ENCODE peak calls at places on chromosome 22, in five cellular contexts. W is sigmoid colon, N is mucosa of descending colon, E is RWPE1, P is SK-N-SH. Y is an unnamed sample.

GRCh38 chr22:48367731-48368130 is 1459.9 kb downstream of the BRD1 start:
- DNase-seq in P (peak), N (no peak), W (no peak), E (no peak), Y (no peak)

GRCh38 chr22:26428515-26429457 is at the start of gene ASPHD2:
- DNase-seq in W (peak), P (peak), N (peak), E (peak), Y (peak)

GRCh38 chr22:37403267-37403960 is 23.9 kb downstream of the ELFN2 start:
- DNase-seq in E (no peak), W (no peak), N (no peak), P (peak), Y (no peak)

GRCh38 chr22:35987994-35988393 is 40.6 kb downstream of the RBFOX2 start:
- DNase-seq in N (no peak), E (no peak), P (no peak), W (no peak), Y (no peak)

GRCh38 chr22:36739185-36739584 is 35.6 kb upstream of the CACNG2 start:
- DNase-seq in P (no peak), E (no peak), N (no peak), W (peak), Y (no peak)

GRCh38 chr22:35064664-35065063 is 1.3 kb upstream of the ISX start:
- DNase-seq in N (no peak), P (no peak), E (peak), W (no peak), Y (no peak)

GRCh38 chr22:47071078-47071811 is 308.8 kb downstream of the TBC1D22A start:
- DNase-seq in E (no peak), P (no peak), N (no peak), W (no peak), Y (no peak)

GRCh38 chr22:27751277-27752070 is 50.1 kb downstream of the MN1 start:
- DNase-seq in W (peak), E (no peak), P (no peak), N (no peak), Y (no peak)

GRCh38 chr22:20180245-20180630 is 29.4 kb upstream of the CCDC188 start:
- DNase-seq in N (no peak), E (no peak), W (no peak), P (peak), Y (no peak)

GRCh38 chr22:36383110-36383581 is 4.6 kb downstream of the MYH9 start:
- DNase-seq in E (no peak), P (no peak), W (no peak), N (no peak), Y (no peak)

GRCh38 chr22:40567106-40567505 is 69.4 kb downstream of the MRTFA start:
- DNase-seq in P (no peak), W (no peak), E (peak), N (no peak), Y (no peak)

GRCh38 chr22:35310556-35311550 is 11.2 kb downstream of the TOM1 start:
- DNase-seq in P (no peak), N (no peak), W (no peak), E (no peak), Y (no peak)

GRCh38 chr22:40517631-40518030 is 118.9 kb downstream of the MRTFA start:
- DNase-seq in P (no peak), W (no peak), N (no peak), E (no peak), Y (no peak)

GRCh38 chr22:26314656-26315055 is 114.4 kb upstream of the ASPHD2 start:
- DNase-seq in N (no peak), W (no peak), P (no peak), E (no peak), Y (no peak)

GRCh38 chr22:21044931-21045584 is 688 bp upstream of the LRRC74B start:
- DNase-seq in N (no peak), E (no peak), P (peak), W (no peak), Y (no peak)

GRCh38 chr22:28426346-28427132 is 253.1 kb downstream of the TTC28 start:
- DNase-seq in P (no peak), N (no peak), W (no peak), E (no peak), Y (no peak)

GRCh38 chr22:32208681-32209080 is 3.8 kb upstream of the RFPL2 start:
- DNase-seq in N (no peak), E (no peak), P (no peak), W (no peak), Y (no peak)

GRCh38 chr22:32205974-32206773 is 1.3 kb upstream of the RFPL2 start:
- DNase-seq in N (peak), P (peak), W (no peak), E (no peak), Y (no peak)

GRCh38 chr22:32207971-32208480 is 3.2 kb upstream of the RFPL2 start:
- DNase-seq in P (no peak), E (no peak), N (no peak), W (no peak), Y (no peak)

GRCh38 chr22:32204856-32205722 is at the start of gene RFPL2:
- DNase-seq in E (peak), P (peak), N (no peak), W (no peak), Y (no peak)

DNA sequence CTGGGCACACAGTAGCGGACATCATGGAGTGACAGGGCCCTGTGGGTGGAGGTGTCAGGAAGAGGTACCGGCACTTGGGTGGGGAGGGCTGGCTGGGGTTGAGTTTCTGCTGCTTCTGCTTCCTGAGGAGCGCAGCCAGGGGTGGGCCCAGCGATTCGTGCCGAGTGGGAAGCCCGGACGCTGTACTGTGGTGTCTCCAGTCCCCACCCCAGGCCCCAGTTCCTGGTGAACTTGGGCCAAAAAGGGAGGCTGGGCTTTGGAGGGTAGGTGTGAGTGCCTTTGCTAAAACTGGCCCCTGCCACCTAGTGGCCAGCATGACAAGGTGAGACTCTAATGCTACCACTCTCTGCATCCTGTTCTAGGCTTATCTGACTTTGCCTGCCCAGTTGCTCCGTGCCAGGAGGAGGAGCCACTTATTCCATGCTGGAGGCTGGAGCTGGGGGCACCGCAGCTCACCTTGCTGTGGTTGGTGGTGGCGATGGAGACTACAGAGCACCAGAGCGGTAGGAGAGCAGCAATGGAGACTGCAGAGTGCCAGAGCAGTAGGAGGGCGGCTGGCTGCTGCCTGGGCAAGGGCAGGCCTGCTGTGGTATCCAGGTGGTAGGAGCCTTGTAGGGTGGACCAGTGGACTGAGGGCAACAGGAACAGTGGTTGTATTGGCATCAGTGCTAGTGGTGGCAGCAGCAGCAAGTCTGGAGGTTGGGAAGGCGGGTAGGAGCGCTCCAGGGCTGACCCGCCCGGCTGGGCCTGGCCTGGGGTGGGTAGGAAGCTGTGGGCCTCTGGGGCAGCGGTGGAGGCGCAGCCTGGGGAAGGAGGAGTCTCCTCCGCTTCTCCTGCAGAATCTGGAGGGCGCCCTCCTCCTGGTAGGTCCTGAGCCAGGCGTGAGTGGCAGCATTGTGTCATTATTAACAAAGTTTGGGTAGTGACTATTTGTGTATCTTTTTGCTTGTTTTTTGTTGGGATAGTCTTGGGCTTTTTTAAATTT is 2.2 kb upstream of the RFPL2 start:
- DNase-seq in N (peak), P (peak), W (no peak), E (no peak), Y (no peak)
- TF ChIP-seq CTCF in N (peak), P (peak), W (no peak), E (peak), Y (no peak)

GRCh38 chr22:25027959-25028840 is 75.7 kb downstream of the KIAA1671 start:
- DNase-seq in N (peak), E (no peak), W (no peak), P (peak), Y (peak)
- TF ChIP-seq CTCF in N (no peak), E (peak), W (no peak), P (peak), Y (no peak)

GRCh38 chr22:49699476-49699875 is 128.2 kb downstream of the BRD1 start:
- DNase-seq in N (no peak), W (no peak), P (no peak), E (no peak), Y (no peak)

GRCh38 chr22:49702068-49702397 is 125.6 kb downstream of the BRD1 start:
- DNase-seq in N (no peak), P (no peak), E (no peak), W (no peak), Y (no peak)

GRCh38 chr22:49699928-49700498 is 127.7 kb downstream of the BRD1 start:
- DNase-seq in N (no peak), P (no peak), W (no peak), E (no peak), Y (no peak)

GRCh38 chr22:49703391-49703926 is 124.2 kb downstream of the BRD1 start:
- DNase-seq in W (no peak), P (no peak), N (no peak), E (no peak), Y (no peak)

GRCh38 chr22:49701380-49702067 is 126.1 kb downstream of the BRD1 start:
- DNase-seq in E (no peak), P (no peak), N (no peak), W (no peak), Y (no peak)
- TF ChIP-seq CTCF in E (peak), P (peak), N (no peak), W (no peak), Y (no peak)

GRCh38 chr22:44663256-44663999 is 38.6 kb upstream of the PRR5 start:
- DNase-seq in N (peak), W (peak), E (no peak), P (peak), Y (no peak)

GRCh38 chr22:44664149-44664548 is 37.9 kb upstream of the PRR5 start:
- DNase-seq in N (peak), P (peak), E (no peak), W (peak), Y (no peak)

GRCh38 chr22:44666207-44666585 is 35.8 kb upstream of the PRR5 start:
- DNase-seq in W (no peak), N (no peak), P (no peak), E (no peak), Y (no peak)

GRCh38 chr22:44667276-44667675 is 34.7 kb upstream of the PRR5 start:
- DNase-seq in W (peak), P (peak), N (peak), E (no peak), Y (no peak)

DNA sequence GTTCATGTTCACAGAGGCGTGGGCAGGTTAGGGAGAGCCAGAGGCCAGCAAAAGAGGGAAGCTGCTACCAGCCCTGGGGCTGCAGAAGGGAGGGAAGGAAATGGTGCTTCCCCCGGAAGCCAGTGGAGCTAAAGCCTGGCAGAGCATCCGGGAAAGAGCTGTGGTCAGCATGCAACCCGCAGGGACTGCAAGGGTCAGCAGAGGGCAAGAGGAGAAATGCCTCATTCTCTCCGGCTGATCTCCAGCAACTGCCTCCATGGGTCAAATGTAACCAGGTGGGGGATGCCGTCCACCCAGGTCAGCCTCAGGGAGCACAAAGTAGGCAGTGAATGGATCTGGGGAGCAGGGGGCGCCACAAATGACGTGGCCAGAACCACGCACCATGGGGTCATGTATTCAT is 36.9 kb upstream of the PRR5 start:
- DNase-seq in E (no peak), P (peak), W (peak), N (peak), Y (no peak)
- TF ChIP-seq CTCF in E (no peak), P (no peak), W (no peak), N (no peak), Y (no peak)

DNA sequence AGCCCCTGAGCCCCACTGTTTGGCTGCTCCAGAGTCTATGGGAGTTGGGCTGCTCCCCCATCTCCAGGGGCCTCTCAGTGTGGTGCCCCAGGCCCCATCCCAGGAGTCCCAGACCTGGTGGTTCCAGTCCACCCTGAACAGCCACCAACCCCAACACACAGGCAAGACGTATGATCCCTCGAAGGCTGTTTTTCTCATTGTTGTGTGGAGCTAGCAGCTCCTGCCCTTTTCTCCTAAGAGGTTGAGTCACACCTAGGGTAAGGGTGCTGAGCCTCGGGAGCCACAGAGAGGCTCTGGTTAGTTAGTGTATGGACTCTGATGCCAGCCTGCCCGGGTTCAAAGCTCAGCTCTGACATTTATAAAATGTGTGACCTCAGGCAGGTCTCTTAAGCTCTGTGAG is 47.1 kb downstream of the FBLN1 start:
- DNase-seq in E (no peak), N (no peak), W (no peak), P (no peak), Y (no peak)
- TF ChIP-seq CTCF in E (no peak), N (no peak), W (no peak), P (no peak), Y (no peak)

DNA sequence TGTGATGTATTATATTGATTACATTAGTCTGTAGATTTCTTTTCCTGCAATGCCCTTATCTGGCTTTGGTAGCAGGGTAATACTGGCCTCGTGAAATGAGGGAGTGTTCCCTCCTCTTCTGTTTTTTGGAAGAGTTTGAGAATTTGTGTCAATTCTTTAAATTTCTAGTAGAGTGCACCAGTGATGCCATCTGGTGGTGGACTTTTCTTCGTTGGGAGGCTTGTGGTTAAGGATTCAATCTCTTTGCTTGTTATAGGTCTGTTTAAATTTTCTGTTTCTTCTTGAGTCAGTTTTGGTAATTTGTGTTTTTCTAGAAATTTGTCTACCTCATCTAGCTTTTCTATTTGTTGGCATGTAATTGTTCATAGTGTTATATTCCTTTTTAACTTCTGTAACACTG is 18.9 kb downstream of the SHANK3 start:
- DNase-seq in W (no peak), E (no peak), P (no peak), N (no peak), Y (no peak)
- TF ChIP-seq CTCF in W (no peak), E (peak), P (peak), N (no peak), Y (no peak)

GRCh38 chr22:33464698-33465097 is 406.5 kb upstream of the SYN3 start:
- DNase-seq in P (no peak), W (no peak), E (no peak), N (no peak), Y (no peak)

GRCh38 chr22:33465554-33465953 is 407.4 kb upstream of the SYN3 start:
- DNase-seq in N (no peak), W (no peak), E (no peak), P (no peak), Y (no peak)

GRCh38 chr22:33467067-33467466 is 408.9 kb upstream of the SYN3 start:
- DNase-seq in W (no peak), E (no peak), P (no peak), N (no peak), Y (no peak)

GRCh38 chr22:33470456-33470855 is 412.3 kb upstream of the SYN3 start:
- DNase-seq in P (no peak), E (no peak), W (no peak), N (no peak), Y (no peak)

DNA sequence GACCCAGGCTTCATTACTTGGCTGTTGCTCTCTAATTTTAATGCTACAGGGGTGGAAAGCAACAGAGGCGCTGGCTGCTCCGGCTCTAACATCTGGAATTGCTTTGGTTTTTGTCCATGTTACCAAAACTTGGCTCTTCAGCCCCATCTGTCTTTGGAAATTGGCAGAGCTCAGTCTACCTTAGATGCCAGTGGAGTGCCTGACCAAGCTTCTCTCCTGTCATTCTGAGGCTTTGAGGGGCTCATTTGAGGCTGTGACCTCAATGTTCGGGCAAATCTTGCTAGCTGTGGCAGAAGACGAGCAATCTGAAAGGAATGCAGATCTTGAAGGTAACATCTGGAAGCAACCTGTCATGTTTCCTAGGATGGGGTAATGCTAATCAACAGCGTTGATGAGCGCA is 409.5 kb upstream of the SYN3 start:
- DNase-seq in E (no peak), N (no peak), P (peak), W (no peak), Y (no peak)
- TF ChIP-seq CTCF in E (no peak), N (no peak), P (no peak), W (no peak), Y (no peak)

GRCh38 chr22:30602049-30602448 is 4.9 kb upstream of the TCN2 start:
- DNase-seq in N (no peak), P (no peak), E (no peak), W (no peak), Y (no peak)
- TF ChIP-seq CTCF in N (no peak), P (peak), E (peak), W (no peak), Y (no peak)

GRCh38 chr22:38471237-38471636 is 3.3 kb downstream of the KDELR3 start:
- DNase-seq in N (no peak), E (no peak), P (no peak), W (no peak), Y (no peak)
- TF ChIP-seq CTCF in N (no peak), E (no peak), P (no peak), W (no peak), Y (no peak)

GRCh38 chr22:29480512-29481264 is 670 bp downstream of the NEFH start:
- DNase-seq in N (no peak), E (no peak), W (no peak), P (peak), Y (no peak)
- TF ChIP-seq CTCF in N (no peak), E (no peak), W (no peak), P (no peak), Y (no peak)